ENCODE peak calls at places on chromosomes 13 and 19, in five cellular contexts. One of them, this sample, is unnamed.
A peak's percentile ranks its signal among the peaks of the same experiment; 100 is the strongest.

GRCh38 chr19:50780753-50781480 is 9.3 kb upstream of the ACP4 start:
- DNase-seq in RWPE1: no peak
- DNase-seq in AG10803: no peak
- DNase-seq in fibroblast of mammary gland: no peak
- DNase-seq in coronary artery: no peak
- DNase-seq in this sample: no peak

GRCh38 chr13:19910336-19911072 is 47.1 kb upstream of the ZMYM5 start:
- DNase-seq in fibroblast of mammary gland: peak; percentile 42
- DNase-seq in AG10803: peak; percentile 1
- DNase-seq in RWPE1: peak; percentile 77
- DNase-seq in coronary artery: no peak
- DNase-seq in this sample: no peak

GRCh38 chr13:109180905-109181425 is 551.6 kb downstream of the MYO16 start:
- DNase-seq in AG10803: peak; percentile 95
- DNase-seq in coronary artery: no peak
- DNase-seq in fibroblast of mammary gland: peak; percentile 70
- DNase-seq in RWPE1: no peak
- DNase-seq in this sample: no peak

GRCh38 chr13:85497652-85498051 is 301.6 kb downstream of the SLITRK6 start:
- DNase-seq in fibroblast of mammary gland: peak; percentile 93
- DNase-seq in RWPE1: peak; percentile 74
- DNase-seq in coronary artery: no peak
- DNase-seq in AG10803: peak; percentile 83
- DNase-seq in this sample: no peak

GRCh38 chr13:77298403-77298802 is 28.5 kb downstream of the MYCBP2 start:
- DNase-seq in AG10803: no peak
- DNase-seq in fibroblast of mammary gland: no peak
- DNase-seq in coronary artery: no peak
- DNase-seq in RWPE1: no peak
- DNase-seq in this sample: no peak

GRCh38 chr13:95677564-95678386 is 836 bp downstream of the DNAJC3 start:
- DNase-seq in fibroblast of mammary gland: peak; percentile 42
- DNase-seq in RWPE1: peak; percentile 20
- DNase-seq in coronary artery: no peak
- DNase-seq in AG10803: peak; percentile 21
- DNase-seq in this sample: no peak

GRCh38 chr13:99197257-99197651 is 3.4 kb upstream of the UBAC2 start:
- DNase-seq in AG10803: no peak
- DNase-seq in fibroblast of mammary gland: no peak
- DNase-seq in RWPE1: no peak
- DNase-seq in coronary artery: no peak
- DNase-seq in this sample: no peak

GRCh38 chr19:30666301-30666803 is 294.2 kb downstream of the ZNF536 start:
- DNase-seq in AG10803: peak; percentile 15
- DNase-seq in RWPE1: peak; percentile 42
- DNase-seq in fibroblast of mammary gland: peak; percentile 20
- DNase-seq in coronary artery: peak; percentile 71
- DNase-seq in this sample: no peak

GRCh38 chr13:36163303-36163702 is 32.1 kb upstream of the DCLK1 start:
- DNase-seq in RWPE1: no peak
- DNase-seq in coronary artery: no peak
- DNase-seq in fibroblast of mammary gland: no peak
- DNase-seq in AG10803: no peak
- DNase-seq in this sample: no peak

GRCh38 chr19:1074512-1075283 is 7.7 kb downstream of the ARHGAP45 start:
- DNase-seq in coronary artery: no peak
- DNase-seq in RWPE1: peak; percentile 82
- DNase-seq in fibroblast of mammary gland: no peak
- DNase-seq in AG10803: no peak
- DNase-seq in this sample: no peak

GRCh38 chr19:18282788-18283141 is 1.3 kb upstream of the JUND start:
- DNase-seq in AG10803: no peak
- DNase-seq in coronary artery: no peak
- DNase-seq in fibroblast of mammary gland: no peak
- DNase-seq in RWPE1: no peak
- DNase-seq in this sample: no peak

GRCh38 chr19:13010038-13010991 is 15.0 kb downstream of the NFIX start:
- DNase-seq in fibroblast of mammary gland: peak; percentile 55
- DNase-seq in RWPE1: no peak
- DNase-seq in coronary artery: peak; percentile 88
- DNase-seq in AG10803: no peak
- DNase-seq in this sample: no peak

GRCh38 chr19:19345232-19345631 is 24.6 kb downstream of the MAU2 start:
- DNase-seq in coronary artery: no peak
- DNase-seq in AG10803: no peak
- DNase-seq in fibroblast of mammary gland: no peak
- DNase-seq in RWPE1: no peak
- DNase-seq in this sample: no peak

GRCh38 chr19:6530385-6531162 is at the start of gene TNFSF9:
- DNase-seq in coronary artery: peak; percentile 87
- DNase-seq in RWPE1: peak; percentile 94
- DNase-seq in AG10803: peak; percentile 80
- DNase-seq in fibroblast of mammary gland: peak; percentile 72
- DNase-seq in this sample: peak; percentile 96

GRCh38 chr19:29040951-29041350 is 172.0 kb downstream of the UQCRFS1 start:
- DNase-seq in RWPE1: no peak
- DNase-seq in AG10803: no peak
- DNase-seq in coronary artery: no peak
- DNase-seq in fibroblast of mammary gland: no peak
- DNase-seq in this sample: no peak

GRCh38 chr19:5016268-5016667 is 47.4 kb downstream of the KDM4B start:
- DNase-seq in coronary artery: no peak
- DNase-seq in RWPE1: no peak
- DNase-seq in fibroblast of mammary gland: no peak
- DNase-seq in AG10803: no peak
- DNase-seq in this sample: no peak

GRCh38 chr19:33467851-33468250 is 53.7 kb downstream of the PEPD start:
- DNase-seq in coronary artery: peak; percentile 56
- DNase-seq in fibroblast of mammary gland: no peak
- DNase-seq in RWPE1: no peak
- DNase-seq in AG10803: no peak
- DNase-seq in this sample: no peak

GRCh38 chr19:16541526-16542044 is 652 bp downstream of the CHERP start:
- DNase-seq in AG10803: peak; percentile 6
- DNase-seq in RWPE1: no peak
- DNase-seq in fibroblast of mammary gland: peak; percentile 23
- DNase-seq in coronary artery: no peak
- DNase-seq in this sample: no peak

GRCh38 chr19:970695-971094 is 13.4 kb upstream of the WDR18 start:
- DNase-seq in coronary artery: no peak
- DNase-seq in AG10803: no peak
- DNase-seq in RWPE1: no peak
- DNase-seq in fibroblast of mammary gland: no peak
- DNase-seq in this sample: no peak

GRCh38 chr19:29683009-29683408 is 17.7 kb downstream of the PLEKHF1 start:
- DNase-seq in coronary artery: no peak
- DNase-seq in RWPE1: no peak
- DNase-seq in AG10803: no peak
- DNase-seq in fibroblast of mammary gland: peak; percentile 44
- DNase-seq in this sample: no peak

GRCh38 chr13:60572855-60573254 is 175.8 kb downstream of the TDRD3 start:
- DNase-seq in fibroblast of mammary gland: no peak
- DNase-seq in AG10803: no peak
- DNase-seq in RWPE1: no peak
- DNase-seq in coronary artery: no peak
- DNase-seq in this sample: no peak

GRCh38 chr19:7312816-7313215 is 18.6 kb upstream of the INSR start:
- DNase-seq in coronary artery: no peak
- DNase-seq in AG10803: no peak
- DNase-seq in RWPE1: no peak
- DNase-seq in fibroblast of mammary gland: no peak
- DNase-seq in this sample: no peak

GRCh38 chr13:110925023-110925608 is 10.2 kb upstream of the ANKRD10 start:
- DNase-seq in coronary artery: peak; percentile 24
- DNase-seq in RWPE1: no peak
- DNase-seq in AG10803: no peak
- DNase-seq in fibroblast of mammary gland: peak; percentile 15
- DNase-seq in this sample: no peak

GRCh38 chr19:48274938-48275337 is 5.1 kb downstream of the ZNF114 start:
- DNase-seq in fibroblast of mammary gland: no peak
- DNase-seq in RWPE1: no peak
- DNase-seq in AG10803: no peak
- DNase-seq in coronary artery: no peak
- DNase-seq in this sample: no peak

GRCh38 chr13:60852886-60853285 is 455.9 kb downstream of the TDRD3 start:
- DNase-seq in fibroblast of mammary gland: no peak
- DNase-seq in AG10803: no peak
- DNase-seq in coronary artery: no peak
- DNase-seq in RWPE1: no peak
- DNase-seq in this sample: no peak

GRCh38 chr13:98184796-98185195 is 7.7 kb upstream of the RNF113B start:
- DNase-seq in fibroblast of mammary gland: peak; percentile 49
- DNase-seq in RWPE1: no peak
- DNase-seq in coronary artery: no peak
- DNase-seq in AG10803: peak; percentile 69
- DNase-seq in this sample: no peak

GRCh38 chr19:54439174-54439851 is 9.7 kb upstream of the LENG8 start:
- DNase-seq in fibroblast of mammary gland: no peak
- DNase-seq in AG10803: peak; percentile 31
- DNase-seq in RWPE1: no peak
- DNase-seq in coronary artery: no peak
- DNase-seq in this sample: no peak

GRCh38 chr13:40653558-40654318 is 12.7 kb downstream of the FOXO1 start:
- DNase-seq in fibroblast of mammary gland: no peak
- DNase-seq in RWPE1: no peak
- DNase-seq in coronary artery: no peak
- DNase-seq in AG10803: peak; percentile 28
- DNase-seq in this sample: no peak
- TF ChIP-seq CTCF in fibroblast of mammary gland: no peak
- TF ChIP-seq CTCF in RWPE1: no peak
- TF ChIP-seq CTCF in coronary artery: no peak
- TF ChIP-seq CTCF in AG10803: no peak
- TF ChIP-seq CTCF in this sample: no peak

GRCh38 chr13:78621086-78621485 is 17.7 kb upstream of the POU4F1 start:
- DNase-seq in coronary artery: no peak
- DNase-seq in fibroblast of mammary gland: no peak
- DNase-seq in RWPE1: no peak
- DNase-seq in AG10803: no peak
- DNase-seq in this sample: no peak
- TF ChIP-seq CTCF in coronary artery: no peak
- TF ChIP-seq CTCF in fibroblast of mammary gland: no peak
- TF ChIP-seq CTCF in RWPE1: no peak
- TF ChIP-seq CTCF in AG10803: no peak
- TF ChIP-seq CTCF in this sample: no peak

GRCh38 chr13:75569576-75569975 is 20.0 kb downstream of the UCHL3 start:
- DNase-seq in AG10803: no peak
- DNase-seq in coronary artery: no peak
- DNase-seq in RWPE1: no peak
- DNase-seq in fibroblast of mammary gland: no peak
- DNase-seq in this sample: no peak

DNA sequence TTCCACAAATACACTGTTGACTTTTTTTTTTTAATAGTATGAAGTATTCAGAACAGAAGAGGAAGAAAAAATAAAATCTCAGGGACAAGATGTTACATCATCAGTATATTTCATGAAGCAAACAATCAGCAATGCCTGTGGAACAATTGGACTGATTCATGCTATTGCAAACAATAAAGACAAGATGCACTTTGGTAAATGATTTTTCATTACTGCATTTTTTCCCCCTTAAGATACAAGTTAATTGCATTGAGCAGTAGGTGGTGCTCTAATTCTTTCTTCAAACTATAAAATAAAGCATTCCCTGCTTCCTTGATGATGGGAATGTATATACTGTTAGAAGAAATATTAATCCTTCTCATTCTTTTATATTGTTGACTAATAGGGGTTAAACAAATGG is 17.1 kb downstream of the UCHL3 start:
- DNase-seq in AG10803: peak; percentile 75
- DNase-seq in RWPE1: no peak
- DNase-seq in coronary artery: no peak
- DNase-seq in fibroblast of mammary gland: peak; percentile 60
- DNase-seq in this sample: no peak
- TF ChIP-seq CTCF in AG10803: peak; percentile 62
- TF ChIP-seq CTCF in RWPE1: peak; percentile 53
- TF ChIP-seq CTCF in coronary artery: no peak
- TF ChIP-seq CTCF in fibroblast of mammary gland: peak; percentile 43
- TF ChIP-seq CTCF in this sample: no peak

GRCh38 chr13:90630716-90631115 is 716.8 kb upstream of the MIR17HG start:
- DNase-seq in AG10803: no peak
- DNase-seq in RWPE1: no peak
- DNase-seq in coronary artery: no peak
- DNase-seq in fibroblast of mammary gland: no peak
- DNase-seq in this sample: no peak
- TF ChIP-seq CTCF in AG10803: no peak
- TF ChIP-seq CTCF in RWPE1: no peak
- TF ChIP-seq CTCF in coronary artery: no peak
- TF ChIP-seq CTCF in fibroblast of mammary gland: no peak
- TF ChIP-seq CTCF in this sample: no peak

DNA sequence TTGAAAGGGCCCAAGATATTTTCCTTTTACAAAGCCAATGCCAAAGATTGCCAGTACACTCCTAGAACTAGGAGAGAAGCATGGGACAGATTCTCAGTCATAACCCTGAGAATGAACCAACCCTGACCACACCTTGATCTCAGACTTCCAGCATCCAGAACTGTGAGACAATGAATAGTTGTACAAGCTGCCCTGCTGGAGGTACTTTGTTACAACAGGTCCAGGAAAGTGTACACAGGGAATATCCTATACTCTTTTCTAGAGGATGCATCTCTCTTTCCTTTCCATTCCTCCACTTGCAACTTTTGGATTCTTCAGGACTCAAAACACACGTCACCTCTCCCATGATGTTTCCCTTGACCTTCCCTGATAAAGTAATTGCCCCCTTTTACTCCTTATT is 325.7 kb downstream of the RFC3 start:
- DNase-seq in AG10803: no peak
- DNase-seq in RWPE1: no peak
- DNase-seq in coronary artery: no peak
- DNase-seq in fibroblast of mammary gland: no peak
- DNase-seq in this sample: no peak
- TF ChIP-seq CTCF in AG10803: no peak
- TF ChIP-seq CTCF in RWPE1: no peak
- TF ChIP-seq CTCF in coronary artery: no peak
- TF ChIP-seq CTCF in fibroblast of mammary gland: no peak
- TF ChIP-seq CTCF in this sample: no peak

GRCh38 chr19:10964903-10965302 is 4.1 kb downstream of the SMARCA4 start:
- DNase-seq in coronary artery: no peak
- DNase-seq in AG10803: no peak
- DNase-seq in RWPE1: no peak
- DNase-seq in fibroblast of mammary gland: no peak
- DNase-seq in this sample: no peak
- TF ChIP-seq CTCF in coronary artery: no peak
- TF ChIP-seq CTCF in AG10803: no peak
- TF ChIP-seq CTCF in RWPE1: no peak
- TF ChIP-seq CTCF in fibroblast of mammary gland: no peak
- TF ChIP-seq CTCF in this sample: peak; percentile 13

GRCh38 chr19:8525401-8525684 is 11.4 kb upstream of the ZNF414 start:
- DNase-seq in fibroblast of mammary gland: no peak
- DNase-seq in coronary artery: no peak
- DNase-seq in RWPE1: no peak
- DNase-seq in AG10803: no peak
- DNase-seq in this sample: no peak
- TF ChIP-seq CTCF in fibroblast of mammary gland: peak; percentile 11
- TF ChIP-seq CTCF in coronary artery: no peak
- TF ChIP-seq CTCF in RWPE1: no peak
- TF ChIP-seq CTCF in AG10803: peak; percentile 39
- TF ChIP-seq CTCF in this sample: peak; percentile 11